ENCODE peak calls at places on chromosome 14, in five cellular contexts. X, Q, K, T and Y are unnamed samples.

GRCh38 chr14:61640158-61640833 is 55.0 kb upstream of the HIF1A start:
- DNase-seq in X (no peak), Q (no peak), K (no peak), T (no peak), Y (no peak)

GRCh38 chr14:61186793-61187641 is 94.1 kb downstream of the TMEM30B start:
- DNase-seq in X (no peak), Q (no peak), K (no peak), T (no peak), Y (no peak)

GRCh38 chr14:100056431-100056830 is 8.8 kb upstream of the EVL start:
- DNase-seq in X (no peak), Q (no peak), K (no peak), T (no peak), Y (no peak)

GRCh38 chr14:101876539-101876938 is 87.8 kb upstream of the DYNC1H1 start:
- DNase-seq in X (peak; percentile 87), Q (no peak), K (no peak), T (peak; percentile 75), Y (peak; percentile 47)

GRCh38 chr14:90381011-90381790 is 15.6 kb upstream of the CALM1 start:
- DNase-seq in X (no peak), Q (no peak), K (peak; percentile 24), T (no peak), Y (no peak)

GRCh38 chr14:65948302-65948701 is 535.8 kb downstream of the FUT8 start:
- DNase-seq in X (no peak), Q (no peak), K (peak; percentile 22), T (no peak), Y (no peak)

GRCh38 chr14:46661728-46662127 is 10.1 kb upstream of the RPL10L start:
- DNase-seq in X (no peak), Q (no peak), K (no peak), T (no peak), Y (no peak)

GRCh38 chr14:95514131-95515079 is 2.0 kb downstream of the SYNE3 start:
- DNase-seq in X (no peak), Q (no peak), K (no peak), T (no peak), Y (no peak)

GRCh38 chr14:89956294-89957009 is 725 bp downstream of the TDP1 start:
- DNase-seq in X (no peak), Q (no peak), K (peak; percentile 46), T (peak; percentile 48), Y (peak; percentile 25)

GRCh38 chr14:92122351-92122677 is 545 bp downstream of the CPSF2 start:
- DNase-seq in X (no peak), Q (no peak), K (peak; percentile 18), T (no peak), Y (peak; percentile 10)

GRCh38 chr14:82398313-82398712 is 864.7 kb upstream of the SEL1L start:
- DNase-seq in X (no peak), Q (no peak), K (no peak), T (no peak), Y (no peak)

GRCh38 chr14:20455355-20456300 is 602 bp downstream of the APEX1 start:
- DNase-seq in X (peak; percentile 80), Q (peak; percentile 58), K (no peak), T (no peak), Y (no peak)

GRCh38 chr14:65926935-65927700 is 514.6 kb downstream of the FUT8 start:
- DNase-seq in X (no peak), Q (no peak), K (no peak), T (no peak), Y (no peak)

GRCh38 chr14:22039938-22040780 is 366.5 kb upstream of the OR4E1 start:
- DNase-seq in X (no peak), Q (no peak), K (peak; percentile 26), T (no peak), Y (no peak)

GRCh38 chr14:69980457-69981414 is 101.5 kb downstream of the SMOC1 start:
- DNase-seq in X (no peak), Q (no peak), K (no peak), T (no peak), Y (no peak)

GRCh38 chr14:61388173-61388975 is 67.0 kb downstream of the PRKCH start:
- DNase-seq in X (no peak), Q (no peak), K (no peak), T (peak; percentile 86), Y (no peak)

DNA sequence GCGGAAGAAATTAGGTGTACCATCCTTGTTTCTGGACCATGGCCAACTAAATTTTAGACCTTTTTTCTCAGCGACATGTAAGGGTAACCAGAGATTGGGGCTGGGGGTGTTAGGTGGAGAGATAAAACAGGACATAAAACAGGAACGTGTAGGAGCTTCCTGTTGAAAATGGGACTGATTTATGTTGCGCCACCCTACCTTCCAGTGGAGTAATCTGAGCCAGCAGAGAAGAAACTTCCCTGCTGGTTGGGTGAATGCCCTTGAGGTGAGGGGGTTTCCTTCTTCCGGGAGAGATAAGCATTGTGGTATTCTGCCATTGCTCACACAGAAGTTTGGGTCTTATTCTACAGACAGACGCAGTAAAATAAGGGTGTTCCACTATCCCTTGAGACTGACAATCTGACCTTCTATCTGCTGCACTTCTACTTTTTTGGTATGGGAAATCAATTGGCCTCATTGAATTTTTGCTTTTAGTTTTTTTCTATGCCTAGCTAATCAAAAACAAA is 417.6 kb downstream of the PCNX1 start:
- DNase-seq in X (no peak), Q (no peak), K (no peak), T (peak; percentile 89), Y (no peak)
- TF ChIP-seq TAF1 in X (no peak), Q (no peak), K (no peak), T (peak; percentile 45), Y (peak; percentile 38)

DNA sequence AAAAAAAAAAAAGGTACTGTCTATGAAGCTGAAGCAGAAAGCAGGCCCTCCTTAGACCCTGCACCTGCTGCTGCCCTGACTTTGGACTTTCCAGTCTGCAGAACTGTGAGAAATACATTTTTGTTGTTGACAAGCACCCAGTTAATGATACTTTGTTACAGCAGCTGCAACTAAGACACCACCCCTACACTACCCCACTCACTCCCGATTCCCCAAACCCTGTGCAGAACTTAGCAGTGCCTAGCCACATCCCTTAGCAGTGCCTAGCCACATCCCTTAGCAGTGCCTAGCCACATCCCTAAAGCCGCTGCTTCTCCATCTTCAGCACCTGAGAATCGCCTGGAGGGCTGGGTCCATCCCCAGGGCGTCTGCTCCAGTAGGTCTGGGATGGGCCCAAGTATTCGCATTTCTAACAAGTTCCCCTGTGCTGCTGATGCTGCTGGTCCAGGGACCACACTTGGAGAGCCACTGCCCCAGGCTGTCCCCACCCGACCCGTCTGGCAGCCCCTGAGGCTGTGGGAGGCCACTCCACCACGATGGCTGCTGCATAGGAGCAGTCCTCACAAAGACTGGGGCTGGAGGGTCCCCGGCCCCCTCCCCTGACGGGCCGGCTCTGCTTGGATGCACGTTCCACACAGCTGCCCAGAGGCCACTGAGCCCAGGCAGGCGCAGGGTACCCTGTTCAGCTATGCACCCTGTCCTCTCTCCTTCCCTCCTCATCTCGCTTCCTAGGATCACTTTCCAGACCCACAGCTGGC is 10.9 kb upstream of the PPP1R13B start:
- DNase-seq in X (no peak), Q (no peak), K (no peak), T (no peak), Y (no peak)
- TF ChIP-seq TAF1 in X (no peak), Q (no peak), K (no peak), T (no peak), Y (no peak)

GRCh38 chr14:51652168-51653095 is 722 bp downstream of the FRMD6 start:
- DNase-seq in X (peak; percentile 74), Q (peak; percentile 11), K (no peak), T (no peak), Y (peak; percentile 32)

GRCh38 chr14:51651388-51652167 is at the start of gene FRMD6:
- DNase-seq in X (peak; percentile 97), Q (peak; percentile 88), K (peak; percentile 68), T (peak; percentile 26), Y (peak; percentile 71)

GRCh38 chr14:51654549-51654879 is 2.8 kb downstream of the FRMD6 start:
- DNase-seq in X (peak; percentile 45), Q (no peak), K (no peak), T (no peak), Y (no peak)

GRCh38 chr14:51653855-51654548 is 2.3 kb downstream of the FRMD6 start:
- DNase-seq in X (no peak), Q (no peak), K (no peak), T (no peak), Y (no peak)

DNA sequence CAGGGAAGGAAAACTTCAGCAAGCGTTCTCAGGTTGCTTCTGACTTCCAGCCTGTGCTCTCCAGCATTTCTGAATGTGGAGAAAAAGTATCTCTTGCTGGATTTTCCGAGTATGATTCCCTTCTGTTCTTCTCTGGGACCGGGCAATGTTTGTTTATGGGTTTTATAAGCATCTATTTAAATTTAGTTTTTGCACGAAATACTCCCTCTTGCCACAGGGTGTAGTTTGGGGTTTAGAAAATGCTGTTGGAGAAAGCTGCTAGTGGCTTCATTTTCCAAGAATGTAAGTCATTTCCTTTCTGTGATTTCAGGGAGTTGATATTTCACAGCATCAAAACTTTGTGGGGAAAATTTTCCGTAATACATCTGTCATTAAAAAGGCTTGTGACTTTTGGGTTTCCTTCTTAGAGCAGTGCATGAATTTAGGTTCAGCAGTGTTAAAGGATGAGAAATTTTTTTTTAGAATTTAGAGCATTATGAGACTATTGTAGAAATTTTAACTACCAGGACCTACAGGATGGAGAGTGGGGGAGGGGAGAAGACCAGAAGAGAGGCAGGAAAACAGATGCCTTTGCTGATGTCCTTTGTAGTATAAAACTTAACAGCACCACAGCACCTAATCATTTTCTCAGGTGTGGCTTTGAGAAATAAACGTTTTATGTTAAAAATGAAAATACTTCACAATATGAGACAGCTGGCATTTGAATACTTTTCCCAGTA is 1.5 kb downstream of the FRMD6 start:
- DNase-seq in X (no peak), Q (no peak), K (no peak), T (no peak), Y (no peak)
- TF ChIP-seq TAF1 in X (peak; percentile 15), Q (no peak), K (no peak), T (no peak), Y (no peak)

DNA sequence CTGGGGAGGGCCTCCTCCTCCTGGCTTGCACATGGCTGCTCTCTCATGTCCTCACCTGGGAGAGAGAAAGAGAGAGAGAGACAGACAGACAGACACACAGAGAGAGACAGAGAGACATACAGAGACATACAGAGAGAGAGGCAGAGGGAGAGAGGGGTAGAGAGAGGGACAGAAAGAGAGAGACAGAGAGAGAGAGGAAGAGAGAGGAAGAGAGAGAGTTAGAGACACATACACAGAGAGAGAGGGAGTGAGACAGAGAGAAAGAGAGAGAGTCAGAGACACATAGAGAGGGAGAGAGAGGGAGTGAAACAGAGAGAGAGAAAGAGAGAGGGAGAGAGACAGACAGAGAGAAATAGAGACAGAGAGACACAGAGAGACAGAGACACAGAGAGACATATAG is 103.6 kb upstream of the ESRRB start:
- DNase-seq in X (no peak), Q (no peak), K (no peak), T (no peak), Y (no peak)
- TF ChIP-seq TAF1 in X (no peak), Q (no peak), K (no peak), T (no peak), Y (no peak)

DNA sequence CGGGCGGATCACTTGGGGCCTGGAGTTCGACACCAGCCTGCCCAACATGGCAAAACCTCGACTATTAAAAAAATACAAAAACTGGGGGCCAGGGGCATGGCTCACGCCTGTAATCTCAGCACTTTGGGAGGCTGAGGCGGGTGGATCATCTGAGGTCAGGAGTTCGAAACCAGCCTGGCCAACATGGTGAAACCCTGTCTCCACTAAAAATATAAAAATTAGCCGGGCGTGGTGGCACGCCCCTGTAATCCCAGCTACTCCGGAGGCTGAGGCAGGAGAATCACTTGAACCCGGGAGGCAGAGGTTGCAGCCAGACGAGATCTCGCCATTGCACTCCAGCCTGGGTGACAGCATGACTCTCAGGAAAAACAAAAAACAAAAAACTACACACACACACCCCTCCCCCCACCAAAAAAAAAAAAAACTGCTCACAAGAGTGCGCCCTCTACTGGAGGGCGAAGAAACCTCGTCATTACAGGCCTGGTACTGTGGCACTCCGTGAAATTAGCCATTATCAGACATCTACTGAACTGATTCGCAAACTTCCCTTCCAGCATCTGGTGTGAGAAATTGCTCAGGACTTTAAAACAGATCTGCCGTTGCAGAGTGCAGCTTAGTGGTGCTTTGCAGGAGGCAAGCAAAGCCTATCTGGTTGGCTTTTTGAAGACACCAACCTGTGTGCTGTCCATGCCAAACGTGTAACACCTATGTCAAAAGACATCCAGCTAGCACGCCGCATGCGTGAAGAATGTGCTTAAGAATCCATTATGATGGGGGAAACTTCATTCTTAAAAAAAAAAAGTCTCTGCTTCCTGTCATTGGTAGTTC is 7.7 kb downstream of the PPP1R3E start:
- DNase-seq in X (peak; percentile 54), Q (peak; percentile 29), K (peak; percentile 77), T (no peak), Y (no peak)
- TF ChIP-seq TAF1 in X (no peak), Q (no peak), K (peak; percentile 24), T (peak; percentile 19), Y (no peak)